ENCODE peak calls at places on chromosomes 1 and 21, in nine cellular contexts. I, N, R, M, Q, F, C, H and K are unnamed samples.

GRCh38 chr1:1021010-1021845 is 1.3 kb downstream of the AGRN start:
- DNase-seq in R (peak; percentile 83), Q (peak; percentile 76), F (no peak), N (peak; percentile 72), H (peak; percentile 41), M (peak; percentile 70), C (no peak), I (peak; percentile 98), K (no peak)

GRCh38 chr21:23131177-23131576 is 2133.0 kb downstream of the NCAM2 start:
- DNase-seq in Q (no peak), I (no peak), N (no peak), F (no peak), H (peak; percentile 11), M (no peak), R (no peak), C (no peak), K (no peak)

GRCh38 chr1:47927165-47927564 is 70.0 kb downstream of the TRABD2B start:
- DNase-seq in F (no peak), R (no peak), N (no peak), I (no peak), M (no peak), Q (no peak), C (no peak), H (no peak), K (no peak)

GRCh38 chr1:202685671-202686070 is 24.6 kb downstream of the SYT2 start:
- DNase-seq in N (no peak), Q (no peak), M (no peak), F (no peak), H (no peak), C (no peak), I (no peak), R (no peak), K (no peak)

GRCh38 chr1:55337801-55338447 is 122.8 kb upstream of the USP24 start:
- DNase-seq in N (peak; percentile 79), R (no peak), I (peak; percentile 91), Q (peak; percentile 80), H (peak; percentile 79), M (no peak), C (no peak), F (no peak), K (no peak)

GRCh38 chr1:11455925-11456580 is 22.9 kb upstream of the DISP3 start:
- DNase-seq in Q (no peak), I (peak; percentile 39), F (no peak), N (no peak), R (no peak), H (no peak), C (no peak), M (no peak), K (no peak)

GRCh38 chr1:3384407-3384806 is 70.1 kb upstream of the ARHGEF16 start:
- DNase-seq in I (no peak), C (no peak), N (no peak), R (no peak), H (no peak), M (no peak), F (no peak), Q (no peak), K (no peak)

GRCh38 chr1:32683397-32683796 is 19.2 kb downstream of the SYNC start:
- DNase-seq in R (peak; percentile 3), H (no peak), I (no peak), F (no peak), C (no peak), Q (no peak), N (no peak), M (no peak), K (no peak)

GRCh38 chr1:235642943-235643371 is 6.6 kb downstream of the GNG4 start:
- DNase-seq in H (peak; percentile 69), R (no peak), Q (no peak), C (no peak), I (no peak), F (no peak), M (no peak), N (no peak), K (no peak)

GRCh38 chr1:200362421-200362820 is 47.4 kb downstream of the ZNF281 start:
- DNase-seq in Q (no peak), I (no peak), F (no peak), H (peak; percentile 26), R (no peak), N (no peak), C (no peak), M (no peak), K (no peak)

GRCh38 chr1:88560614-88561013 is 123.5 kb upstream of the PKN2 start:
- DNase-seq in R (no peak), H (no peak), I (no peak), M (no peak), F (no peak), C (no peak), N (no peak), Q (no peak), K (no peak)

GRCh38 chr1:173431663-173432045 is 45.5 kb upstream of the PRDX6 start:
- DNase-seq in C (no peak), H (no peak), F (no peak), M (no peak), I (no peak), Q (no peak), N (peak; percentile 41), R (no peak), K (no peak)

GRCh38 chr1:53656062-53656915 is 82.7 kb downstream of the GLIS1 start:
- DNase-seq in R (no peak), N (peak; percentile 85), H (no peak), C (no peak), I (peak; percentile 85), M (no peak), F (no peak), Q (peak; percentile 48), K (no peak)

GRCh38 chr1:221680085-221680484 is 61.8 kb downstream of the DUSP10 start:
- DNase-seq in I (no peak), H (no peak), F (no peak), R (no peak), M (no peak), Q (no peak), C (no peak), N (no peak), K (no peak)
- H3K4me3 ChIP-seq in I (no peak overlapping the region), H (no peak overlapping the region), F (no peak overlapping the region), R (no peak overlapping the region), M (no peak overlapping the region), Q (no peak overlapping the region), C (no peak overlapping the region), N (no peak overlapping the region), K (no peak overlapping the region)

GRCh38 chr1:36160949-36161485 is 5.1 kb downstream of the MAP7D1 start:
- DNase-seq in N (peak; percentile 71), F (no peak), C (peak; percentile 86), R (peak; percentile 87), H (peak; percentile 87), Q (peak; percentile 77), M (peak; percentile 66), I (peak; percentile 97), K (no peak)
- H3K4me1 ChIP-seq in N (peaks cover 22% of the 10 kb centered on the region), F (peaks cover 51% of the 10 kb centered on the region), C (peaks cover 52% of the 10 kb centered on the region), R (peaks cover 78% of the 10 kb centered on the region), H (peaks cover 23% of the 10 kb centered on the region), Q (peaks cover 39% of the 10 kb centered on the region), M (peaks cover 98% of the 10 kb centered on the region), I (peaks cover 61% of the 10 kb centered on the region), K (peaks cover 81% of the 10 kb centered on the region)

DNA sequence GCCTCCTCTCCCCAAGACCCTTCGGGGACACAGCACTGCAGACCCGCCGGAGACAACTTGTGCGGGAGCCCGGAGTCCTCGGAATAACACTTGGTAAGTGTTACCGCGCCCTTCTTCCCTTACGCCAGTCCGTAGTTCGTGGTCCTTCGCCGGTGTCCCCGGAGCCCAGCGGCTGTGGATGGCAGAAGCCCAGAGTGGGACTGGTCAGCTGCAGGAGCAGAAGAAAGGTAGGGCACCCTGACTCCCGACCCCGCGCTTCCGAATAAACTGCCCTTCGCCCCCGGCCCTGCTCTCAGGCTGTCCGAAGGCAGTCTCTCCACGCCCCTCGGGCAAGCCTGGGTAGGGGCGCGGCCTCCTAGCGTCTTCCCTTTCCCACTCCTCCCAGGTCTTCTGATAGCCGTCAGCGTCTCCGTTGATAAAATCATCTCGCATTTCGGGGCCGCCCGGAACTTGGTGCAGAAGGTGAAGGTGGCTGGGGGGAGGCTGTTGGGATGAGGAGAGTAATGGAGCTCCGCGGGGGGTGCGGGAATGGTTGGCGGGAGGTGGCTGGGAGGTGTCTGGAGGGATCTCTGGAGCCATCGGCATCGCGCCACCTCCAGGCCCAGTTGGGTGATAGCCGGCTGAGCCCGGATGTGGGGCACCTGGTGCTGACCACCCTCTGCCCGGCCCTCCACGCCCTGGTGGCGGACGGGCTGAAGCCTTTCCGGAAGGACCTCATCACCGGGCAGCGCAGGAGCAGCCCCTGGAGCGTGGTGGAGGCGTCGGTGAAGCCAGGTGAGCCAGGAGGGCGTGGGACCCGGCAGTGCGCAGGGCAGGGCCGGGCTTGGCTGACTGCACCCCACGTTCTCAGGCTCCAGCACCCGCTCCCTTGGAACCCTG is 4.3 kb downstream of the RUSC1 start:
- DNase-seq in I (peak; percentile 93), Q (peak; percentile 44), F (no peak), R (peak; percentile 86), C (no peak), H (peak; percentile 94), M (peak; percentile 46), N (peak; percentile 40), K (no peak)
- TF ChIP-seq CTCF in I (peak; percentile 53), Q (peak; percentile 42), F (peak; percentile 36), R (peak; percentile 42), C (no peak), H (peak; percentile 67), M (peak; percentile 46), N (peak; percentile 51), K (no peak)

GRCh38 chr1:78086697-78087096 is 40.9 kb downstream of the GIPC2 start:
- DNase-seq in C (no peak), Q (no peak), I (no peak), M (no peak), H (no peak), N (no peak), R (no peak), F (no peak), K (no peak)
- H3K4me3 ChIP-seq in C (no peak overlapping the region), Q (no peak overlapping the region), I (no peak overlapping the region), M (no peak overlapping the region), H (no peak overlapping the region), N (no peak overlapping the region), R (no peak overlapping the region), F (no peak overlapping the region), K (no peak overlapping the region)